ENCODE peak calls at places on chromosomes 3 and 15, in eight cellular contexts. One of them, this sample, is unnamed. For H3K4me1, the result is how much of the 10 kb centered on the place peaks cover.

GRCh38 chr3:71254658-71255057 is 328.9 kb downstream of the FOXP1 start:
- DNase-seq in testis: no peak
- DNase-seq in Panc1: no peak
- DNase-seq in ovary: no peak
- DNase-seq in esophagus squamous epithelium: no peak
- DNase-seq in heart left ventricle: no peak
- DNase-seq in gastrocnemius medialis: no peak
- DNase-seq in suprapubic skin: no peak
- DNase-seq in this sample: peak

GRCh38 chr3:36695769-36696137 is 68.6 kb downstream of the DCLK3 start:
- DNase-seq in heart left ventricle: no peak
- DNase-seq in ovary: no peak
- DNase-seq in Panc1: no peak
- DNase-seq in gastrocnemius medialis: no peak
- DNase-seq in suprapubic skin: no peak
- DNase-seq in esophagus squamous epithelium: no peak
- DNase-seq in testis: no peak
- DNase-seq in this sample: no peak

GRCh38 chr15:44489464-44489863 is 47.5 kb upstream of the EIF3J start:
- DNase-seq in heart left ventricle: no peak
- DNase-seq in Panc1: peak
- DNase-seq in ovary: no peak
- DNase-seq in gastrocnemius medialis: no peak
- DNase-seq in esophagus squamous epithelium: no peak
- DNase-seq in suprapubic skin: no peak
- DNase-seq in testis: no peak
- DNase-seq in this sample: no peak

GRCh38 chr15:42691308-42691707 is 45.6 kb downstream of the CDAN1 start:
- DNase-seq in gastrocnemius medialis: no peak
- DNase-seq in heart left ventricle: no peak
- DNase-seq in Panc1: no peak
- DNase-seq in ovary: no peak
- DNase-seq in esophagus squamous epithelium: no peak
- DNase-seq in suprapubic skin: no peak
- DNase-seq in testis: peak
- DNase-seq in this sample: no peak

GRCh38 chr15:63405683-63406456 is 24.2 kb upstream of the CA12 start:
- DNase-seq in ovary: no peak
- DNase-seq in testis: no peak
- DNase-seq in gastrocnemius medialis: no peak
- DNase-seq in Panc1: no peak
- DNase-seq in suprapubic skin: no peak
- DNase-seq in esophagus squamous epithelium: no peak
- DNase-seq in heart left ventricle: no peak
- DNase-seq in this sample: no peak

GRCh38 chr3:41836360-41837134 is 125.4 kb downstream of the ULK4 start:
- DNase-seq in gastrocnemius medialis: no peak
- DNase-seq in Panc1: no peak
- DNase-seq in esophagus squamous epithelium: no peak
- DNase-seq in heart left ventricle: no peak
- DNase-seq in ovary: no peak
- DNase-seq in suprapubic skin: no peak
- DNase-seq in testis: no peak
- DNase-seq in this sample: no peak

GRCh38 chr3:117278424-117279190 is 569.0 kb downstream of the TUSC7 start:
- DNase-seq in ovary: peak
- DNase-seq in gastrocnemius medialis: no peak
- DNase-seq in testis: peak
- DNase-seq in heart left ventricle: no peak
- DNase-seq in Panc1: peak
- DNase-seq in esophagus squamous epithelium: no peak
- DNase-seq in suprapubic skin: no peak
- DNase-seq in this sample: no peak

GRCh38 chr15:101138913-101139880 is 112.7 kb downstream of the CHSY1 start:
- DNase-seq in testis: no peak
- DNase-seq in ovary: no peak
- DNase-seq in heart left ventricle: no peak
- DNase-seq in suprapubic skin: no peak
- DNase-seq in gastrocnemius medialis: no peak
- DNase-seq in esophagus squamous epithelium: no peak
- DNase-seq in Panc1: no peak
- DNase-seq in this sample: no peak

GRCh38 chr3:149936812-149937230 is 33.9 kb downstream of the PFN2 start:
- DNase-seq in ovary: no peak
- DNase-seq in esophagus squamous epithelium: no peak
- DNase-seq in heart left ventricle: peak
- DNase-seq in suprapubic skin: no peak
- DNase-seq in testis: no peak
- DNase-seq in Panc1: peak
- DNase-seq in gastrocnemius medialis: peak
- DNase-seq in this sample: peak

GRCh38 chr3:189303584-189303983 is 131.8 kb downstream of the TPRG1 start:
- DNase-seq in testis: no peak
- DNase-seq in Panc1: no peak
- DNase-seq in suprapubic skin: no peak
- DNase-seq in ovary: no peak
- DNase-seq in esophagus squamous epithelium: no peak
- DNase-seq in gastrocnemius medialis: no peak
- DNase-seq in heart left ventricle: no peak
- DNase-seq in this sample: no peak

DNA sequence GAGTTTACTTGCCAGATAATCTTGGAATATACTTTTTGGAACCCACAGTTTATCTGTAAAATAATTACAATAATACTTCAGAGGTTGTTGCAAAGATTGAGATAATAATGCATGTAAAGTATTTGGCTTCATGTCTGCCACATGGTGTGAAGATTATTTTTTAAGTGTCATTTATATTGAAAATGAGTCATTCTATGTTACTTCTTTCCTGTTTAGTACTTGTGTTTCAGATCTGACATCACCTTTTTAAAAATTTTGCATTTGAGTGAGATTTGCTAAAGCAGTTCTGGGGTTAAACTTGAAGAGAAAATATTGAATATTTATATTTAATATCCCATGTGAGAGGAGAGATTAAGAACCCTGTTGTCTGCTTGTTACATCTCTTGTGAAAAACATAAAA is 31.2 kb downstream of the IQGAP1 start:
- DNase-seq in Panc1: no peak
- DNase-seq in heart left ventricle: no peak
- DNase-seq in esophagus squamous epithelium: no peak
- DNase-seq in testis: no peak
- DNase-seq in ovary: no peak
- DNase-seq in suprapubic skin: no peak
- DNase-seq in gastrocnemius medialis: no peak
- DNase-seq in this sample: no peak
- H3K4me1 ChIP-seq in Panc1: half or more
- H3K4me1 ChIP-seq in heart left ventricle: half or more
- H3K4me1 ChIP-seq in esophagus squamous epithelium: half or more
- H3K4me1 ChIP-seq in testis: under half
- H3K4me1 ChIP-seq in ovary: under half
- H3K4me1 ChIP-seq in suprapubic skin: half or more
- H3K4me1 ChIP-seq in gastrocnemius medialis: half or more
- H3K4me1 ChIP-seq in this sample: under half

DNA sequence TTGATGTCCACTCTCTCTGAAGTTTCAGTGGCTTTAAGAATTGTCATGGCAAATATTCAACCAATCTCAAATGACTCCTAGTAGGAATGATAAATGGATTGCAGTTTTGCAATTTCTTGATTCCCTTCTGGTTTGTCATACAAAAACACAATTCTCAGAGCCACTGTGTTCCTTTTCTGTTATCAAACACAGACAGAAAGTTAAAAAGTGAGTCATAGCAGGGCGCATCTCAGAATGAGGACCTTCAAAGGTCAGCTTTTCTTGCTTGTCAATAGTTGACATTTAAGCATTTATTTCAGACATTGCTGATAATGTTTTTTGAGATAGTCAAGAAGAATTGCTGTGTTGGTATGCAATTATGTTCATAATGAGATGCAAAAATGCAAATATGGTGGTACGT is 405.9 kb downstream of the NR2F2 start:
- DNase-seq in heart left ventricle: no peak
- DNase-seq in Panc1: no peak
- DNase-seq in testis: no peak
- DNase-seq in gastrocnemius medialis: no peak
- DNase-seq in ovary: no peak
- DNase-seq in suprapubic skin: no peak
- DNase-seq in esophagus squamous epithelium: no peak
- DNase-seq in this sample: no peak
- TF ChIP-seq CTCF in heart left ventricle: no peak
- TF ChIP-seq CTCF in Panc1: no peak
- TF ChIP-seq CTCF in testis: no peak
- TF ChIP-seq CTCF in gastrocnemius medialis: no peak
- TF ChIP-seq CTCF in ovary: no peak
- TF ChIP-seq CTCF in suprapubic skin: no peak
- TF ChIP-seq CTCF in esophagus squamous epithelium: no peak
- TF ChIP-seq CTCF in this sample: no peak

GRCh38 chr15:65355983-65356353 is 21.8 kb downstream of the IGDCC3 start:
- DNase-seq in suprapubic skin: no peak
- DNase-seq in heart left ventricle: no peak
- DNase-seq in esophagus squamous epithelium: no peak
- DNase-seq in testis: no peak
- DNase-seq in ovary: no peak
- DNase-seq in Panc1: no peak
- DNase-seq in gastrocnemius medialis: no peak
- DNase-seq in this sample: no peak
- H3K4me3 ChIP-seq in suprapubic skin: peak
- H3K4me3 ChIP-seq in heart left ventricle: peak
- H3K4me3 ChIP-seq in esophagus squamous epithelium: peak
- H3K4me3 ChIP-seq in testis: peak
- H3K4me3 ChIP-seq in ovary: peak
- H3K4me3 ChIP-seq in Panc1: peak
- H3K4me3 ChIP-seq in gastrocnemius medialis: peak
- H3K4me3 ChIP-seq in this sample: no peak

GRCh38 chr3:171622126-171622525 is 161.9 kb upstream of the TNIK start:
- DNase-seq in ovary: no peak
- DNase-seq in gastrocnemius medialis: no peak
- DNase-seq in suprapubic skin: no peak
- DNase-seq in esophagus squamous epithelium: no peak
- DNase-seq in testis: no peak
- DNase-seq in heart left ventricle: no peak
- DNase-seq in Panc1: no peak
- DNase-seq in this sample: no peak
- H3K4me1 ChIP-seq in ovary: under half
- H3K4me1 ChIP-seq in gastrocnemius medialis: under half
- H3K4me1 ChIP-seq in suprapubic skin: under half
- H3K4me1 ChIP-seq in esophagus squamous epithelium: under half
- H3K4me1 ChIP-seq in testis: under half
- H3K4me1 ChIP-seq in heart left ventricle: under half
- H3K4me1 ChIP-seq in Panc1: under half
- H3K4me1 ChIP-seq in this sample: under half

This sample was measured in mucosa of descending colon.